ENCODE peak calls at places on chromosomes 3 and 15, in four cellular contexts. G, K, D and O are unnamed samples.

GRCh38 chr3:49673131-49673714 is 928 bp upstream of the APEH start:
- DNase-seq in G (no peak), K (no peak), D (peak; percentile 17), O (no peak)

GRCh38 chr3:45325676-45326075 is 62.7 kb upstream of the LARS2 start:
- DNase-seq in G (no peak), K (no peak), D (no peak), O (no peak)

GRCh38 chr15:80059786-80060489 is 462 bp downstream of the ZFAND6 start:
- DNase-seq in G (no peak), K (peak; percentile 63), D (peak; percentile 51), O (peak; percentile 3)

GRCh38 chr3:3800076-3800448 is 831 bp downstream of the LRRN1 start:
- DNase-seq in G (no peak), K (peak; percentile 8), D (no peak), O (no peak)

GRCh38 chr15:72958634-72959033 is 93.6 kb upstream of the NEO1 start:
- DNase-seq in G (no peak), K (no peak), D (no peak), O (no peak)

GRCh38 chr15:68211656-68212320 is 6.7 kb upstream of the CALML4 start:
- DNase-seq in G (no peak), K (no peak), D (no peak), O (no peak)

GRCh38 chr15:70153948-70154439 is 56.3 kb upstream of the TLE3 start:
- DNase-seq in G (no peak), K (no peak), D (no peak), O (no peak)

GRCh38 chr15:59199775-59200465 is 6.7 kb upstream of the LDHAL6B start:
- DNase-seq in G (no peak), K (no peak), D (peak; percentile 86), O (peak; percentile 44)

GRCh38 chr3:13263770-13264467 is 156.2 kb downstream of the NUP210 start:
- DNase-seq in G (no peak), K (peak; percentile 56), D (no peak), O (no peak)

GRCh38 chr3:194772241-194773000 is 86.7 kb downstream of the FAM43A start:
- DNase-seq in G (no peak), K (no peak), D (no peak), O (no peak)

GRCh38 chr15:70566047-70566835 is 197.1 kb downstream of the UACA start:
- DNase-seq in G (no peak), K (no peak), D (no peak), O (no peak)

GRCh38 chr3:177693596-177693995 is 496.3 kb upstream of the TBL1XR1 start:
- DNase-seq in G (no peak), K (no peak), D (no peak), O (no peak)

GRCh38 chr15:60362318-60363023 is 35.3 kb downstream of the ANXA2 start:
- DNase-seq in G (no peak), K (peak; percentile 43), D (peak; percentile 83), O (peak; percentile 83)

GRCh38 chr3:30605005-30605404 is 1.4 kb upstream of the TGFBR2 start:
- DNase-seq in G (no peak), K (no peak), D (no peak), O (no peak)

GRCh38 chr15:74403981-74404563 is 29.7 kb downstream of the SEMA7A start:
- DNase-seq in G (peak; percentile 85), K (no peak), D (no peak), O (no peak)

GRCh38 chr3:23172059-23172458 is 31.1 kb upstream of the UBE2E2 start:
- DNase-seq in G (no peak), K (no peak), D (peak; percentile 70), O (no peak)

GRCh38 chr3:172447611-172448579 is at the start of gene GHSR:
- DNase-seq in G (no peak), K (no peak), D (no peak), O (no peak)

GRCh38 chr3:113606539-113607218 is 74.3 kb downstream of the SIDT1 start:
- DNase-seq in G (peak; percentile 84), K (no peak), D (no peak), O (no peak)

GRCh38 chr15:68126415-68126814 is 72.3 kb downstream of the PIAS1 start:
- DNase-seq in G (no peak), K (peak; percentile 79), D (no peak), O (peak; percentile 39)

GRCh38 chr3:112090899-112091586 is 4.9 kb downstream of the C3orf52 start:
- DNase-seq in G (no peak), K (no peak), D (peak; percentile 54), O (no peak)

GRCh38 chr3:39166134-39166710 is 12.8 kb upstream of the CSRNP1 start:
- DNase-seq in G (no peak), K (no peak), D (peak; percentile 82), O (peak; percentile 92)

GRCh38 chr3:49668414-49668797 is 5.7 kb upstream of the APEH start:
- DNase-seq in G (no peak), K (no peak), D (peak; percentile 56), O (no peak)

GRCh38 chr15:25783607-25784131 is 79.5 kb downstream of the ATP10A start:
- DNase-seq in G (no peak), K (no peak), D (peak; percentile 28), O (peak; percentile 70)

DNA sequence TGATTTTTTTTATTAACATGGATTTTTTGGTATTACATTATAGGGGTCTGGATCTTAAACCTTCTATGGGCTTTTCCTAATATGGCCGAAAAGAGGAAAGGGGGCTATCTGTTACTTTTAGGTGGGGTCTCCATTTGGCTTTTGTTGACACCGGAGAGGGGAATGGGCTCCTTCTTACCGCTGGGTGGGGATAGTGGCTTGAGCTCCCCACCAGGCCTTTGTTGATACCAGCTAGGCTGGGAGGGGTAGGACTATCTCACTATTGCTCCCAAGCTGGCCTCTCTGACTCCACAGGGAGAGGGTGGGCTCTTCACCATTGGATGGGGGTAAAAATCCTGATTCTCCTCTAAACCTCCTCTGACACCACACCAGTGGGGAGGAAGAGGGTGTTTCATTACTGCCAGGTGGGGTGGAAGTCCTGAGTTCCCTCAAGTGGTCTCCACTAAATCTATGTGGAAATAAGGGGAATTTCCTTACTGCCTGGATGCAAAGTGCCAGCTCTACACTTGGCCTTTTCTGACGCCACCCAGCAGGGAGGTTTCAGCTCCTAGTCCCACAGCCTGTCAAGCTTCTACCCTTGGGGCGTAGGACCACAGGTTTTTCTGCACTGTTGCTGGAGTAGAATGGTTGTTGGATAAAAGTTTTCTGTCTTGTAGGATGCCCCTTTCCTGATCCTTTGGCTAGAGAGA is 572.3 kb downstream of the MAGI1 start:
- DNase-seq in G (no peak), K (no peak), D (no peak), O (no peak)
- TF ChIP-seq CTCF in G (no peak), K (no peak), D (no peak), O (no peak)

GRCh38 chr3:121839962-121840361 is 5.0 kb downstream of the EAF2 start:
- DNase-seq in G (no peak), K (no peak), D (no peak), O (no peak)

GRCh38 chr3:121834734-121835709 is at the start of the genes EAF2 and IQCB1:
- DNase-seq in G (peak; percentile 95), K (peak; percentile 97), D (peak; percentile 99), O (peak; percentile 92)

GRCh38 chr3:121834079-121834730 is 655 bp downstream of the IQCB1 start:
- DNase-seq in G (no peak), K (peak; percentile 30), D (peak; percentile 33), O (no peak)

DNA sequence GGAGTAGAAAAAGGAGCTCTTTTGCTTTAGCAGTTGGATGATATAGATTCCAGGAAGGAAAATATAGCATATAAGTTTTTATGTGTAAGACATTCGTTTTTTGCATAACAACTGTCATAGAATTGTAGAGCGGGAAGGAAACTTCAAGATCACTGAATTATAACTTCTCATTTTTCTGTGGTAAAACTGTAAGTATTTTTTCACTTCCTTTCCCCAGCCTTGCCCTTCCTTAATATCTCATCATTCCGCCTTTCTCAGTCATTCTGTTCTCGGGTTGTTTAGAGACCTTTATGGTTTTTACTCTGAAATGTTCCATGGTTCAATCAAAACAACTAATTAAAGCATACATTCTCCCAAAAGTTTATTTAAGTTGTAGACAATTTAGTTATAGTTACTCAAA is 1.1 kb downstream of the EAF2 start:
- DNase-seq in G (no peak), K (no peak), D (no peak), O (no peak)
- H3K4me3 ChIP-seq in G (peak overlapping the region; percentile 75), K (peak overlapping the region; percentile 58), D (peak overlapping the region; percentile 81), O (no peak overlapping the region)

GRCh38 chr3:140499114-140499757 is 178.6 kb upstream of the TRIM42 start:
- DNase-seq in G (no peak), K (peak; percentile 16), D (peak; percentile 28), O (peak; percentile 5)
- TF ChIP-seq CTCF in G (peak; percentile 10), K (peak; percentile 59), D (peak; percentile 44), O (peak; percentile 37)

GRCh38 chr3:119643094-119643493 is 17.3 kb downstream of the POPDC2 start:
- DNase-seq in G (no peak), K (no peak), D (peak; percentile 39), O (peak; percentile 39)
- H3K4me3 ChIP-seq in G (no peak overlapping the region), K (no peak overlapping the region), D (peak overlapping the region; percentile 4), O (no peak overlapping the region)